ENCODE peak calls at places on chromosomes 11 and 22, in six cellular contexts. K, Q, X, V, N and Y are unnamed samples.

GRCh38 chr22:38578505-38578904 is 8.5 kb upstream of the DMC1 start:
- DNase-seq in K (no peak), Q (no peak), X (no peak), V (no peak), N (no peak), Y (no peak)

GRCh38 chr11:8006349-8006977 is 19.3 kb downstream of the EIF3F start:
- DNase-seq in K (peak), Q (peak), X (peak), V (peak), N (peak), Y (peak)

GRCh38 chr11:125626381-125626950 is 1.5 kb downstream of the CHEK1 start:
- DNase-seq in K (no peak), Q (no peak), X (no peak), V (no peak), N (no peak), Y (no peak)

GRCh38 chr11:130650456-130651068 is 202.1 kb downstream of the ADAMTS15 start:
- DNase-seq in K (no peak), Q (peak), X (no peak), V (no peak), N (no peak), Y (no peak)

GRCh38 chr11:304915-305833 is 2.4 kb upstream of the IFITM2 start:
- DNase-seq in K (peak), Q (peak), X (peak), V (peak), N (peak), Y (peak)

GRCh38 chr22:25496396-25497064 is 67.9 kb upstream of the GRK3 start:
- DNase-seq in K (no peak), Q (peak), X (peak), V (no peak), N (no peak), Y (no peak)

GRCh38 chr11:121291319-121291718 is 1.3 kb upstream of the SC5D start:
- DNase-seq in K (no peak), Q (no peak), X (no peak), V (no peak), N (no peak), Y (no peak)

GRCh38 chr11:71131861-71132260 is 120.5 kb downstream of the SHANK2 start:
- DNase-seq in K (no peak), Q (no peak), X (no peak), V (no peak), N (no peak), Y (no peak)

GRCh38 chr11:11167806-11168205 is 185.2 kb downstream of the CSNK2A3 start:
- DNase-seq in K (no peak), Q (no peak), X (no peak), V (no peak), N (no peak), Y (no peak)

GRCh38 chr22:48885271-48885918 is 942.3 kb downstream of the BRD1 start:
- DNase-seq in K (no peak), Q (no peak), X (no peak), V (no peak), N (no peak), Y (no peak)

GRCh38 chr11:94307101-94307791 is 2.9 kb downstream of the IZUMO1R start:
- DNase-seq in K (no peak), Q (no peak), X (no peak), V (no peak), N (no peak), Y (no peak)

DNA sequence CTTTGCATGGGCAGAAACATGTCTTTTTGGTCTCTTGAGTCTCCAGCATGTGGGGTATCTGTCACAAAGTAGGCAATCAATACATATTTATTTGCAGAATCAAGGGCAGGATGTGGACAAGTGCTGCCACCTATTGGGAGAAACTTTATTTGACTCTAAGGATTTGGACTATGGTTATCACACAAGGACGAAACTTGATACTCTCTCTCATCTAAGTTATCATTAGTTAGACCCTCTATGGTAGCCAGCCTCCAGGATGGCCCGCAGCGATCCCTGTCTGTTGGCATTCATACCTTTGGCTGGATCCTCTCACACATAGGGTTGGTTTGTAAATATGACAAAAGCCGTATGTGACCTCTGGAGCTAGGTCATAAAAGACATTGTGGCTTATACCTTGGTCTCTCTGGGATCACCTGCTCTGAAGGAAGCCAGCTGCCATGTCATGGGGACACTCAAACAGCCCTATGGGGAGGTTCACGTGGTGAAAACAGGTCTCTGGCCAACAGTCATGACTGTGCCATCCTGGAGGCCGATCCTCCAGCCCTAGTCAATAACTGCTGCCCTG is 1.1 kb upstream of the FBXO7 start:
- DNase-seq in K (peak), Q (peak), X (peak), V (peak), N (peak), Y (peak)
- TF ChIP-seq CTCF in K (peak), Q (peak), X (peak), V (peak), N (peak), Y (peak)

DNA sequence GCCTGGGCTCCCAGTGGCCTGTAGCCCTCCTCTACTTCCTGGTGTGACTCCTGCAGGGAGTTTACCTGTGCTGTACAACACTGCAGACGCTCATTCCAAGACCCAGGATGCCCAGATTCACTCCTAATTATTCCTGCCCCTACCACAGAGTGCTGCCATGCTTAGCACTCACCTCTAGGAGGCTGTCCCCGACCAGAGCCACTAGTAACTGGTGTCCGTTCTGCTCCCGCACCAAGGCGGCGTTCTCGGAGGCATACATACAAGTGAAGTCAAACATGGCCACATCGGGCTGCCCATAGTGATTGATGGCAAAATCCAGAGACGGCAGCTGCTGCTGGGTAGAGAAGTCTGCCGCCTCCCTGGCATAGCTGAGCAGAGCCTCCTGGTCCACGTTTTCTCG is 122.3 kb upstream of the BID start:
- DNase-seq in K (peak), Q (no peak), X (peak), V (peak), N (no peak), Y (no peak)
- TF ChIP-seq CTCF in K (no peak), Q (peak), X (peak), V (peak), N (no peak), Y (peak)

GRCh38 chr11:1389932-1390587 is at the start of gene BRSK2:
- DNase-seq in K (no peak), Q (no peak), X (no peak), V (no peak), N (no peak), Y (no peak)

GRCh38 chr11:1388763-1389102 is 1.0 kb upstream of the BRSK2 start:
- DNase-seq in K (no peak), Q (peak), X (no peak), V (no peak), N (no peak), Y (no peak)

GRCh38 chr11:1387961-1388762 is 1.6 kb upstream of the BRSK2 start:
- DNase-seq in K (peak), Q (no peak), X (no peak), V (no peak), N (no peak), Y (peak)

GRCh38 chr11:1390603-1391164 is 950 bp downstream of the BRSK2 start:
- DNase-seq in K (no peak), Q (peak), X (no peak), V (no peak), N (no peak), Y (no peak)

GRCh38 chr11:1389103-1389931 is 417 bp upstream of the BRSK2 start:
- DNase-seq in K (peak), Q (peak), X (peak), V (peak), N (no peak), Y (peak)
- TF ChIP-seq CTCF in K (peak), Q (no peak), X (no peak), V (no peak), N (no peak), Y (no peak)

DNA sequence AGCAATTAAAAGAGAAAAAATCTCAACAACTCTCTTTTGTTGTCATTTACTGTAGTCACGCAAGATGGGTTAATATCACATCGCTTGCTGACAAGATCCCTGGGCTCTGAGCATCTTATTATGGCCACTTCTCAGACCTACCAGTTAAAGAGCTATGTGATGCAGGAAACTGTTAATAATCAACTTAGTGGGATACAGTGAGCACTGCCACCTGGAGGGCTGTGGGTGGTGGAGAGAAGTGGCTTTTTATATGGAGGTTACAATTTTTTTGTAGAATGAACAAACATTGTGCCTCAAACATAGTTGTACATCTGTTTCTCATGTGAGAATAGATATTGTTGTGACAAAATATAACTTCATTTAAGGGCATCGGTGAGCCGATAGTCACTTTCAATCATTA is 181.0 kb downstream of the TENM4 start:
- DNase-seq in K (peak), Q (no peak), X (peak), V (no peak), N (no peak), Y (peak)
- TF ChIP-seq CTCF in K (peak), Q (peak), X (peak), V (peak), N (no peak), Y (no peak)

GRCh38 chr11:63906585-63906984 is 10.4 kb downstream of the RCOR2 start:
- DNase-seq in K (no peak), Q (no peak), X (peak), V (no peak), N (peak), Y (no peak)

GRCh38 chr11:63906087-63906486 is 10.9 kb downstream of the RCOR2 start:
- DNase-seq in K (no peak), Q (no peak), X (no peak), V (no peak), N (no peak), Y (no peak)

GRCh38 chr11:63903884-63904283 is 13.1 kb downstream of the RCOR2 start:
- DNase-seq in K (no peak), Q (no peak), X (no peak), V (no peak), N (no peak), Y (no peak)

GRCh38 chr11:63904743-63905142 is 12.2 kb downstream of the RCOR2 start:
- DNase-seq in K (no peak), Q (no peak), X (no peak), V (no peak), N (no peak), Y (no peak)

GRCh38 chr11:63905179-63905578 is 11.8 kb downstream of the RCOR2 start:
- DNase-seq in K (no peak), Q (no peak), X (no peak), V (no peak), N (no peak), Y (no peak)
- TF ChIP-seq CTCF in K (no peak), Q (no peak), X (no peak), V (no peak), N (no peak), Y (no peak)